ENCODE peak calls at places on chromosomes 6 and 20, in four cellular contexts. B, C, V and J are unnamed samples.
A peak's percentile ranks its signal among the peaks of the same experiment; 100 is the strongest.

GRCh38 chr6:116405663-116406329 is 35.0 kb downstream of the DSE start:
- DNase-seq in B (no peak), C (peak; percentile 46), V (no peak), J (no peak)

GRCh38 chr20:1803216-1804128 is 91.7 kb upstream of the SIRPA start:
- DNase-seq in B (peak; percentile 69), C (peak; percentile 93), V (peak; percentile 48), J (peak; percentile 82)

GRCh38 chr20:1943267-1944002 is 48.2 kb downstream of the SIRPA start:
- DNase-seq in B (peak; percentile 46), C (no peak), V (no peak), J (peak; percentile 89)

GRCh38 chr6:145891126-145891525 is 73.0 kb downstream of the SHPRH start:
- DNase-seq in B (no peak), C (no peak), V (no peak), J (no peak)

GRCh38 chr6:167141667-167142432 is 15.9 kb downstream of the GPR31 start:
- DNase-seq in B (peak; percentile 81), C (peak; percentile 76), V (peak; percentile 65), J (no peak)

GRCh38 chr6:131251593-131252204 is 116.4 kb downstream of the AKAP7 start:
- DNase-seq in B (no peak), C (no peak), V (no peak), J (no peak)

GRCh38 chr6:34585108-34585507 is 29.0 kb upstream of the SPDEF start:
- DNase-seq in B (no peak), C (no peak), V (no peak), J (no peak)

GRCh38 chr20:38805502-38805957 is at the start of gene PPP1R16B:
- DNase-seq in B (peak; percentile 42), C (peak; percentile 88), V (peak; percentile 50), J (no peak)

GRCh38 chr6:149918151-149918905 is 4.6 kb downstream of the RAET1G start:
- DNase-seq in B (no peak), C (no peak), V (no peak), J (no peak)

GRCh38 chr6:9502991-9503761 is 911.7 kb downstream of the TFAP2A start:
- DNase-seq in B (no peak), C (peak; percentile 71), V (no peak), J (no peak)

GRCh38 chr20:36847009-36847709 is 28.8 kb upstream of the TLDC2 start:
- DNase-seq in B (peak; percentile 74), C (peak; percentile 78), V (peak; percentile 52), J (peak; percentile 89)

GRCh38 chr6:34560366-34561226 is 4.5 kb upstream of the SPDEF start:
- DNase-seq in B (peak; percentile 65), C (no peak), V (peak; percentile 66), J (no peak)

GRCh38 chr6:98576811-98577210 is 257.6 kb upstream of the POU3F2 start:
- DNase-seq in B (no peak), C (no peak), V (no peak), J (no peak)

GRCh38 chr6:31952140-31952805 is 6.4 kb downstream of the CFB start:
- DNase-seq in B (peak; percentile 82), C (peak; percentile 84), V (peak; percentile 75), J (no peak)

GRCh38 chr6:64497634-64498033 is 862.0 kb downstream of the PHF3 start:
- DNase-seq in B (no peak), C (no peak), V (no peak), J (no peak)

GRCh38 chr6:136284909-136285308 is 4.7 kb downstream of the BCLAF1 start:
- DNase-seq in B (no peak), C (no peak), V (no peak), J (no peak)

GRCh38 chr20:61795669-61796630 is 269.7 kb downstream of the TAF4 start:
- DNase-seq in B (no peak), C (no peak), V (no peak), J (no peak)
- H3K4me1 ChIP-seq in B (no peaks in the 10 kb centered on the region), C (peaks cover 4% of the 10 kb centered on the region), V (no peaks in the 10 kb centered on the region), J (no peaks in the 10 kb centered on the region)

GRCh38 chr20:41299899-41300298 is 17.6 kb downstream of the ZHX3 start:
- DNase-seq in B (no peak), C (no peak), V (no peak), J (no peak)
- TF ChIP-seq CTCF in B (no peak), C (no peak), V (no peak), J (no peak)

GRCh38 chr6:53771780-53772624 is 22.8 kb upstream of the LRRC1 start:
- DNase-seq in B (no peak), C (no peak), V (no peak), J (no peak)
- H3K4me3 ChIP-seq in B (no peak overlapping the region), C (no peak overlapping the region), V (no peak overlapping the region), J (no peak overlapping the region)

GRCh38 chr20:47212606-47213207 is 143.8 kb downstream of the ZMYND8 start:
- DNase-seq in B (no peak), C (no peak), V (no peak), J (no peak)
- H3K4me1 ChIP-seq in B (no peaks in the 10 kb centered on the region), C (no peaks in the 10 kb centered on the region), V (no peaks in the 10 kb centered on the region), J (no peaks in the 10 kb centered on the region)

DNA sequence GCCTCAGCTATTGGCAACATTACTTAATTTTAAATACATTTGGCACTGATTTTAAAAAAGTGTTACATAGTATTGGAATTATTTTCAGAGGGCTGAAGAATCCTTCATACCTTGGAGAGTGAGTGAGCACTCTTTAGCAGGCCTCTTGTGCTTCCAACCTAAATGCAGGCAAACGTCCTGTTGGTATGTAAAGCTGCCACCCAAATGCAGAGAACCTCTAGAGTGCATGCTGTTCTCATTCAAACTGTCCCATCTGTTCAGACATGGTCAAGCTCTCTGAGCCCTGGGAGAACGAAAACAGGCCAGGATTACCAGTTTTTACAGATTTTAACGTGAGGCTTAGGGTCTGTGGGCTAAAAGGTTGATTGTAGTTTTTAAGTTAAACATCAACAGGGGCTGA is 378.0 kb upstream of the FLRT3 start:
- DNase-seq in B (no peak), C (peak; percentile 49), V (no peak), J (no peak)
- TF ChIP-seq CTCF in B (no peak), C (no peak), V (no peak), J (no peak)

GRCh38 chr6:168638497-168639072 is 197.6 kb downstream of the SMOC2 start:
- DNase-seq in B (peak; percentile 28), C (no peak), V (no peak), J (no peak)

GRCh38 chr6:168643401-168643800 is 202.4 kb downstream of the SMOC2 start:
- DNase-seq in B (no peak), C (no peak), V (no peak), J (no peak)

GRCh38 chr6:168640738-168641137 is 199.8 kb downstream of the SMOC2 start:
- DNase-seq in B (no peak), C (no peak), V (no peak), J (peak; percentile 3)

GRCh38 chr6:168640181-168640580 is 199.2 kb downstream of the SMOC2 start:
- DNase-seq in B (no peak), C (no peak), V (no peak), J (peak; percentile 29)

GRCh38 chr6:168641455-168641854 is 200.5 kb downstream of the SMOC2 start:
- DNase-seq in B (no peak), C (no peak), V (no peak), J (peak; percentile 6)
- H3K4me3 ChIP-seq in B (no peak overlapping the region), C (no peak overlapping the region), V (no peak overlapping the region), J (no peak overlapping the region)